ENCODE peak calls at places on chromosomes 3 and 15, in five cellular contexts. V is HepG2, R is sigmoid colon, N is A549, O is breast epithelium. X is an unnamed sample. For H3K4me1, the result is how much of the 10 kb centered on the place peaks cover.

GRCh38 chr3:161371441-161372320 is at the start of gene SPTSSB:
- DNase-seq in V (peak), R (peak), N (peak), O (no peak), X (peak)

GRCh38 chr15:69810441-69811071 is 287.2 kb downstream of the TLE3 start:
- DNase-seq in V (no peak), R (no peak), N (no peak), O (no peak), X (no peak)

GRCh38 chr3:76369170-76369569 is 583.8 kb upstream of the ZNF717 start:
- DNase-seq in V (no peak), R (no peak), N (no peak), O (no peak), X (no peak)

GRCh38 chr15:41493205-41493901 is at the start of gene ITPKA:
- DNase-seq in V (peak), R (peak), N (peak), O (no peak), X (peak)

GRCh38 chr3:30332196-30333021 is 274.0 kb upstream of the TGFBR2 start:
- DNase-seq in V (no peak), R (no peak), N (no peak), O (no peak), X (no peak)

GRCh38 chr3:67578416-67578815 is 76.0 kb downstream of the SUCLG2 start:
- DNase-seq in V (no peak), R (no peak), N (no peak), O (no peak), X (no peak)

GRCh38 chr3:194296832-194297666 is 54.1 kb downstream of the CPN2 start:
- DNase-seq in V (peak), R (peak), N (no peak), O (no peak), X (no peak)

GRCh38 chr3:5128861-5129260 is 6.8 kb downstream of the ARL8B start:
- DNase-seq in V (no peak), R (no peak), N (no peak), O (no peak), X (no peak)

GRCh38 chr3:194046995-194047681 is 88.8 kb upstream of the HES1 start:
- DNase-seq in V (no peak), R (peak), N (no peak), O (no peak), X (peak)

GRCh38 chr3:146845361-146845760 is 240.2 kb upstream of the PLSCR5 start:
- DNase-seq in V (no peak), R (no peak), N (no peak), O (no peak), X (no peak)

GRCh38 chr3:134274571-134274970 is 23.9 kb upstream of the RYK start:
- DNase-seq in V (no peak), R (no peak), N (no peak), O (no peak), X (no peak)

GRCh38 chr3:120795959-120796358 is 53.4 kb downstream of the GTF2E1 start:
- DNase-seq in V (peak), R (no peak), N (no peak), O (no peak), X (no peak)

GRCh38 chr15:98904466-98905048 is 103.0 kb downstream of the PGPEP1L start:
- DNase-seq in V (peak), R (peak), N (peak), O (no peak), X (no peak)

GRCh38 chr3:26652157-26652556 is 29.6 kb downstream of the LRRC3B start:
- DNase-seq in V (no peak), R (peak), N (no peak), O (no peak), X (no peak)

GRCh38 chr15:72133211-72133610 is 15.0 kb downstream of the SENP8 start:
- DNase-seq in V (no peak), R (no peak), N (no peak), O (no peak), X (no peak)

GRCh38 chr15:100060276-100060926 is 281.4 kb downstream of the ADAMTS17 start:
- DNase-seq in V (no peak), R (no peak), N (no peak), O (no peak), X (peak)

GRCh38 chr15:42744200-42744599 is 7.3 kb upstream of the CDAN1 start:
- DNase-seq in V (no peak), R (no peak), N (no peak), O (no peak), X (no peak)

GRCh38 chr3:124919756-124920155 is 14.8 kb downstream of the MUC13 start:
- DNase-seq in V (peak), R (no peak), N (no peak), O (no peak), X (no peak)

GRCh38 chr3:186789554-186790260 is 6.3 kb downstream of the EIF4A2 start:
- DNase-seq in V (no peak), R (no peak), N (no peak), O (no peak), X (no peak)

GRCh38 chr3:195542261-195542660 is 864 bp downstream of the PPP1R2 start:
- DNase-seq in V (no peak), R (no peak), N (no peak), O (no peak), X (no peak)

GRCh38 chr3:30354513-30354912 is 251.9 kb upstream of the TGFBR2 start:
- DNase-seq in V (no peak), R (no peak), N (no peak), O (no peak), X (no peak)

GRCh38 chr15:58870451-58870850 is 63.0 kb downstream of the SLTM start:
- DNase-seq in V (no peak), R (no peak), N (no peak), O (no peak), X (no peak)

GRCh38 chr3:85081191-85081895 is 122.6 kb downstream of the CADM2 start:
- DNase-seq in V (no peak), R (no peak), N (no peak), O (no peak), X (no peak)

GRCh38 chr3:102979682-102980378 is 545.0 kb downstream of the ZPLD1 start:
- DNase-seq in V (no peak), R (peak), N (peak), O (peak), X (peak)

GRCh38 chr15:31339558-31339895 is 12.9 kb downstream of the KLF13 start:
- DNase-seq in V (no peak), R (no peak), N (no peak), O (no peak), X (no peak)

GRCh38 chr15:66704019-66704782 is 2.2 kb downstream of the SMAD6 start:
- DNase-seq in V (no peak), R (no peak), N (no peak), O (no peak), X (no peak)

GRCh38 chr15:39213385-39213840 is 367.5 kb upstream of the THBS1 start:
- DNase-seq in V (peak), R (peak), N (no peak), O (no peak), X (peak)

GRCh38 chr3:66593978-66594377 is 93.2 kb upstream of the LRIG1 start:
- DNase-seq in V (peak), R (no peak), N (peak), O (no peak), X (no peak)

GRCh38 chr15:40456299-40456712 is 14.5 kb upstream of the CHST14 start:
- DNase-seq in V (no peak), R (no peak), N (no peak), O (no peak), X (peak)

GRCh38 chr3:131349946-131350347 is 31.6 kb upstream of the NUDT16 start:
- DNase-seq in V (no peak), R (no peak), N (peak), O (no peak), X (no peak)

GRCh38 chr3:100001083-100001482 is 113.2 kb downstream of the FILIP1L start:
- DNase-seq in V (no peak), R (no peak), N (no peak), O (no peak), X (no peak)

GRCh38 chr3:54222318-54222717 is 100.0 kb downstream of the CACNA2D3 start:
- DNase-seq in V (no peak), R (no peak), N (no peak), O (no peak), X (no peak)

GRCh38 chr3:63523100-63523499 is 129.4 kb upstream of the SNTN start:
- DNase-seq in V (no peak), R (no peak), N (no peak), O (no peak), X (no peak)

GRCh38 chr15:52714968-52715367 is 35.8 kb upstream of the ATOSA start:
- DNase-seq in V (no peak), R (no peak), N (no peak), O (no peak), X (no peak)

GRCh38 chr3:49276475-49277356 is at the start of gene C3orf62:
- DNase-seq in V (no peak), R (peak), N (peak), O (peak), X (peak)
- TF ChIP-seq POLR2A in V (no peak), R (peak), N (peak), O (no peak), X (no peak)

DNA sequence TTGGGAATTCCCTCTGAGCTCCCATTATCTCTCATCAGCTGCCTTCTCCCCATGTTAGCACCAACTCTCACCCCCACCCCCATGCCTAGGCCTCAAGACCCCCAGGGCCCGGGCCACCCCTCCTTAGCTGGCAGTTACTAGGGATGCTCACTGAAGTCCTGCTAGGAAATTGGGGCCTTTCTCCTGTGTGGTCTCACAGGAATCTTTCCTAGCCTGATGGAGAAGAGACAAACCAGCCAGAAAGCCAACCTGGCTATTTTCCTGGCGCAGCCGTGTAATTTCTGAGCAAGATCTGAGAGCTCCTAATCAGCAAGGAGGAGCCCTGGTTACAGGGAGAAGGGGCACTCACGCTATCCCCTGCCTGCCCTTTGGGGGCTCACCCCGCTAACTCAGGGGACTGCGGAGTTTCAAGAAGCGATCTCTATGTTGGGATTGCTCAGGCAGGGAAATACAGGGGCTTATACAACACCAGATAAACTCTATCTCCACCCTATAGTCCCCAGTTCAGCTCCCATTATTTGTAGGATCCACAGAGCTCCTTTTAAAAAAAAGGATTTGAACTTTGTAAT is 25.1 kb downstream of the NR2F2 start:
- DNase-seq in V (no peak), R (no peak), N (no peak), O (no peak), X (no peak)
- H3K4me1 ChIP-seq in V (under half), R (under half), N (under half), O (under half), X (half or more)

GRCh38 chr3:101829066-101829830 is 20.1 kb upstream of the NFKBIZ start:
- DNase-seq in V (no peak), R (peak), N (no peak), O (no peak), X (peak)
- TF ChIP-seq POLR2A in V (no peak), R (peak), N (no peak), O (no peak), X (no peak)

GRCh38 chr3:142124243-142124642 is 25.1 kb downstream of the TFDP2 start:
- DNase-seq in V (no peak), R (no peak), N (no peak), O (no peak), X (no peak)
- H3K4me1 ChIP-seq in V (under half), R (under half), N (under half), O (under half), X (under half)

GRCh38 chr15:92902020-92902419 is 1.9 kb downstream of the CHD2 start:
- DNase-seq in V (no peak), R (no peak), N (no peak), O (no peak), X (no peak)

GRCh38 chr15:92901053-92901761 is 1.1 kb downstream of the CHD2 start:
- DNase-seq in V (no peak), R (no peak), N (no peak), O (no peak), X (no peak)

GRCh38 chr15:92900712-92901052 is 558 bp downstream of the CHD2 start:
- DNase-seq in V (no peak), R (no peak), N (no peak), O (no peak), X (no peak)

GRCh38 chr15:92898988-92899909 is 875 bp upstream of the CHD2 start:
- DNase-seq in V (no peak), R (no peak), N (no peak), O (no peak), X (no peak)

DNA sequence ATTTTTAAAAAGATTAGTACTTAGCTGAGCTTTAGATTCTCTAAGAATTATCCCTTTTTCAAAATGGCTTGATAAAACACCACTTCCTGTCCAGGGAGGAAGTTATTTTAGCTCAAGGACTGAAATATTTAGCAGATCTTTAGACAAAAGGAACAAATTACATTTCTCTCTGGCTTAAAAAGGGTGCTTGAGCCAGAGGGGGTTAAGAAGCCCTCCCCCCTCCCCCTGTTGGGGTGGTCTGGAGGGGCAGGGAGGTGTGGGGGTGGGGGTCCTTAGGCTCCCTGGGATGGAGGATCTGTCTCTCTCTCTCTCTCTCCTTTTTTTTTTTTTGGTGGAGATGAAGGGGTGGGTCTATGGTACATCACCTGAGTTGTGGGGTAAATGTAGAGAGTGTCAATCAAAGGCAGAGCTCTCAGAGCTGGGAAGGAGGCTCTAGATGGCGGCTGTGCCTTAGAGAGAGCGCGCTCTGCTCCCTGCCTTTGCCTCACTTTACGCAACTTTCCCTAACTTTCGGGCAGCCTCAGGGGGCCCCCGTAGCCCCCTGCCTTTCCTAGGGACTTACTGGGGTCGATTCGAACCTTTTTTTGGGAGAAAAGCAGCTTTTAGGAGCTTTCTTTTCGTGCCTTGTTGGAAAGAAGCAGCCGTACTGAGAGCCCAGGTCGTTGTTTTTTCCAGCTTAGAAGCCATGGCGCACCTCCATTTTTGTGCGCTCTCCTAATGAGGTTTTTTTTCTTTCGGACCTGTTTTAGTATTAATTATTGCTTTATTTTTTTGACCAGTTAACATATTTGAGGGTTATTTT is at the start of gene CHD2:
- DNase-seq in V (peak), R (peak), N (peak), O (peak), X (peak)
- TF ChIP-seq POLR2A in V (peak), R (peak), N (peak), O (peak), X (peak)

GRCh38 chr15:38176155-38176554 is 76.5 kb upstream of the SPRED1 start:
- DNase-seq in V (no peak), R (no peak), N (no peak), O (no peak), X (no peak)
- H3K4me1 ChIP-seq in V (under half), R (under half), N (under half), O (under half), X (under half)

DNA sequence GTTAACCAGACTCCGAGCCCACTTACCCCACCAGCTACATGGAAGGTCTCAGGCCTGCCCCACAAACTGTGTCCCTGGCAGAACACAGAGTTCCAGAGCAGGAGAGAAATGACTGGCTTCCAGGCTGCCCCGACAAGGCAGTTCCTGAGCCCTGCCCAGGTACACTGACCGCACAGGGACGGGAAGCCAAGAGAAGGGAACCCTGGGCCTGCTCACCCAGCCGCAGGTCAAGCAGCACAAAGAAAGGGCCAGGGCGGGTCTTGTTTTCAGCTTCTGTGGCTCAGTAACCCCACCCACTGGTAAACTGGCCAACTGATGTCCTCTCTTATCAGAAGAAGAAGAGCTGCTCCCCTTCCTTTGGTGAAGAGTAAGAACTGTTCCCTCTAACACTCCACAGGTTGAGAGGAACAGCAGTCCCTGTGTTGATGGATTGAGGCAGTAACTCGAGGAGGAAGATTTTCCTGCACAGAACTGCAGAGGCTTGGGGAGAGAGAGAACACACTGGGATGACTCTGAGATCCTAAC is 68.4 kb downstream of the CRTC3 start:
- DNase-seq in V (peak), R (peak), N (no peak), O (no peak), X (peak)
- TF ChIP-seq POLR2A in V (no peak), R (no peak), N (no peak), O (no peak), X (no peak)

GRCh38 chr3:150355581-150355980 is 52.5 kb upstream of the TSC22D2 start:
- DNase-seq in V (no peak), R (no peak), N (no peak), O (no peak), X (no peak)
- H3K4me1 ChIP-seq in V (under half), R (under half), N (under half), O (under half), X (under half)

X was measured in stomach.